ENCODE peak calls at places on chromosome 5, in ten cellular contexts. One of them, this sample, is unnamed.

GRCh38 chr5:53733853-53734252 is 173.4 kb downstream of the NDUFS4 start:
- DNase-seq in AG04449: no peak
- DNase-seq in CD4-positive, alpha-beta memory T cell: no peak
- DNase-seq in spleen: no peak
- DNase-seq in cardiac fibroblast: no peak
- DNase-seq in fibroblast of mammary gland: no peak
- DNase-seq in endodermal cell: peak
- DNase-seq in aorta: no peak
- DNase-seq in BJ: no peak
- DNase-seq in K562: no peak
- DNase-seq in this sample: no peak

GRCh38 chr5:138651767-138652117 is 76.5 kb upstream of the HSPA9 start:
- DNase-seq in AG04449: no peak
- DNase-seq in CD4-positive, alpha-beta memory T cell: no peak
- DNase-seq in spleen: no peak
- DNase-seq in cardiac fibroblast: no peak
- DNase-seq in fibroblast of mammary gland: no peak
- DNase-seq in endodermal cell: no peak
- DNase-seq in aorta: no peak
- DNase-seq in BJ: no peak
- DNase-seq in K562: no peak
- DNase-seq in this sample: no peak

GRCh38 chr5:39040875-39041274 is 33.3 kb downstream of the RICTOR start:
- DNase-seq in AG04449: no peak
- DNase-seq in CD4-positive, alpha-beta memory T cell: no peak
- DNase-seq in spleen: no peak
- DNase-seq in cardiac fibroblast: no peak
- DNase-seq in fibroblast of mammary gland: no peak
- DNase-seq in endodermal cell: no peak
- DNase-seq in aorta: peak
- DNase-seq in BJ: no peak
- DNase-seq in K562: no peak
- DNase-seq in this sample: no peak

GRCh38 chr5:158676642-158677489 is 422.9 kb downstream of the EBF1 start:
- DNase-seq in AG04449: no peak
- DNase-seq in CD4-positive, alpha-beta memory T cell: no peak
- DNase-seq in spleen: peak
- DNase-seq in cardiac fibroblast: no peak
- DNase-seq in fibroblast of mammary gland: no peak
- DNase-seq in endodermal cell: peak
- DNase-seq in aorta: no peak
- DNase-seq in BJ: no peak
- DNase-seq in K562: peak
- DNase-seq in this sample: no peak

GRCh38 chr5:59728356-59728755 is 165.2 kb downstream of the PDE4D start:
- DNase-seq in AG04449: no peak
- DNase-seq in CD4-positive, alpha-beta memory T cell: no peak
- DNase-seq in spleen: no peak
- DNase-seq in cardiac fibroblast: no peak
- DNase-seq in fibroblast of mammary gland: no peak
- DNase-seq in endodermal cell: no peak
- DNase-seq in aorta: no peak
- DNase-seq in BJ: no peak
- DNase-seq in K562: no peak
- DNase-seq in this sample: no peak

GRCh38 chr5:61401726-61402125 is 69.7 kb downstream of the ZSWIM6 start:
- DNase-seq in AG04449: peak
- DNase-seq in CD4-positive, alpha-beta memory T cell: no peak
- DNase-seq in spleen: no peak
- DNase-seq in cardiac fibroblast: peak
- DNase-seq in fibroblast of mammary gland: peak
- DNase-seq in endodermal cell: no peak
- DNase-seq in aorta: no peak
- DNase-seq in BJ: peak
- DNase-seq in K562: peak
- DNase-seq in this sample: no peak

GRCh38 chr5:10913846-10914245 is 152.8 kb upstream of the DAP start:
- DNase-seq in AG04449: peak
- DNase-seq in CD4-positive, alpha-beta memory T cell: no peak
- DNase-seq in spleen: no peak
- DNase-seq in cardiac fibroblast: peak
- DNase-seq in fibroblast of mammary gland: peak
- DNase-seq in endodermal cell: no peak
- DNase-seq in aorta: no peak
- DNase-seq in BJ: peak
- DNase-seq in K562: peak
- DNase-seq in this sample: peak

GRCh38 chr5:95816341-95816740 is 6.2 kb downstream of the GLRX start:
- DNase-seq in AG04449: no peak
- DNase-seq in CD4-positive, alpha-beta memory T cell: no peak
- DNase-seq in spleen: no peak
- DNase-seq in cardiac fibroblast: no peak
- DNase-seq in fibroblast of mammary gland: no peak
- DNase-seq in endodermal cell: no peak
- DNase-seq in aorta: no peak
- DNase-seq in BJ: no peak
- DNase-seq in K562: no peak
- DNase-seq in this sample: no peak

GRCh38 chr5:106454050-106454449 is 1216.7 kb downstream of the EFNA5 start:
- DNase-seq in AG04449: no peak
- DNase-seq in CD4-positive, alpha-beta memory T cell: no peak
- DNase-seq in spleen: no peak
- DNase-seq in cardiac fibroblast: no peak
- DNase-seq in fibroblast of mammary gland: no peak
- DNase-seq in endodermal cell: no peak
- DNase-seq in aorta: no peak
- DNase-seq in BJ: no peak
- DNase-seq in K562: no peak
- DNase-seq in this sample: no peak

GRCh38 chr5:103117471-103117991 is 2.4 kb downstream of the GIN1 start:
- DNase-seq in AG04449: no peak
- DNase-seq in CD4-positive, alpha-beta memory T cell: no peak
- DNase-seq in spleen: no peak
- DNase-seq in cardiac fibroblast: no peak
- DNase-seq in fibroblast of mammary gland: peak
- DNase-seq in endodermal cell: no peak
- DNase-seq in aorta: no peak
- DNase-seq in BJ: no peak
- DNase-seq in K562: peak
- DNase-seq in this sample: no peak

GRCh38 chr5:159533197-159533596 is 202.9 kb upstream of the IL12B start:
- DNase-seq in AG04449: peak
- DNase-seq in CD4-positive, alpha-beta memory T cell: no peak
- DNase-seq in spleen: no peak
- DNase-seq in cardiac fibroblast: peak
- DNase-seq in fibroblast of mammary gland: no peak
- DNase-seq in endodermal cell: no peak
- DNase-seq in aorta: no peak
- DNase-seq in BJ: peak
- DNase-seq in K562: no peak
- DNase-seq in this sample: no peak

GRCh38 chr5:95759005-95759404 is 27.9 kb downstream of the RHOBTB3 start:
- DNase-seq in AG04449: no peak
- DNase-seq in CD4-positive, alpha-beta memory T cell: no peak
- DNase-seq in spleen: no peak
- DNase-seq in cardiac fibroblast: no peak
- DNase-seq in fibroblast of mammary gland: no peak
- DNase-seq in endodermal cell: no peak
- DNase-seq in aorta: no peak
- DNase-seq in BJ: no peak
- DNase-seq in K562: no peak
- DNase-seq in this sample: no peak

GRCh38 chr5:78745985-78746384 is 97.4 kb upstream of the LHFPL2 start:
- DNase-seq in AG04449: no peak
- DNase-seq in CD4-positive, alpha-beta memory T cell: no peak
- DNase-seq in spleen: no peak
- DNase-seq in cardiac fibroblast: no peak
- DNase-seq in fibroblast of mammary gland: peak
- DNase-seq in endodermal cell: no peak
- DNase-seq in aorta: no peak
- DNase-seq in BJ: no peak
- DNase-seq in K562: no peak
- DNase-seq in this sample: no peak

GRCh38 chr5:58069846-58070245 is 390.0 kb downstream of the PLK2 start:
- DNase-seq in AG04449: no peak
- DNase-seq in CD4-positive, alpha-beta memory T cell: no peak
- DNase-seq in spleen: no peak
- DNase-seq in cardiac fibroblast: no peak
- DNase-seq in fibroblast of mammary gland: no peak
- DNase-seq in endodermal cell: no peak
- DNase-seq in aorta: no peak
- DNase-seq in BJ: no peak
- DNase-seq in K562: no peak
- DNase-seq in this sample: no peak

GRCh38 chr5:175555168-175555745 is 76.9 kb downstream of the SFXN1 start:
- DNase-seq in AG04449: no peak
- DNase-seq in CD4-positive, alpha-beta memory T cell: no peak
- DNase-seq in spleen: no peak
- DNase-seq in cardiac fibroblast: no peak
- DNase-seq in fibroblast of mammary gland: no peak
- DNase-seq in endodermal cell: no peak
- DNase-seq in aorta: no peak
- DNase-seq in BJ: no peak
- DNase-seq in K562: no peak
- DNase-seq in this sample: no peak

DNA sequence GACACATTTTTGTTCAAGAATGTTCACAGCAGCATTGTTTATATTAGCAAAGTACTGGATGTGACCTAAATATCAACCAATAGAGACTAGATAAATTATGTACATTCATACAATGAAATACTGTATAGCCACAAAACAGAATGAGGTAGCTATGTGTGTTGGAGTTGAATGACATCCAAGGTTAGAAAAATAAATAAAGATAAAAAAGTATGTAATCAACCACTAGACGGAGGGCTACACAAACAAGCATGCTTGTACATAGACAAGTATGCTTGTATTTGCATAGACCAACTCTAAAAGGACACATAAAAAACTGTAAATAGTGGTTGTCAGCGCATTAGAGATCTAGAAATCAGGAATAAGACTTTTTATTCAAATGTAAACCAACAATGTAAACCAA is 3.0 kb downstream of the FEM1C start:
- DNase-seq in AG04449: no peak
- DNase-seq in CD4-positive, alpha-beta memory T cell: no peak
- DNase-seq in spleen: no peak
- DNase-seq in cardiac fibroblast: peak
- DNase-seq in fibroblast of mammary gland: peak
- DNase-seq in endodermal cell: no peak
- DNase-seq in aorta: no peak
- DNase-seq in BJ: no peak
- DNase-seq in K562: no peak
- DNase-seq in this sample: no peak
- H3K4me3 ChIP-seq in AG04449: peak
- H3K4me3 ChIP-seq in CD4-positive, alpha-beta memory T cell: peak
- H3K4me3 ChIP-seq in spleen: peak
- H3K4me3 ChIP-seq in cardiac fibroblast: peak
- H3K4me3 ChIP-seq in fibroblast of mammary gland: peak
- H3K4me3 ChIP-seq in endodermal cell: peak
- H3K4me3 ChIP-seq in aorta: peak
- H3K4me3 ChIP-seq in BJ: peak
- H3K4me3 ChIP-seq in K562: peak
- H3K4me3 ChIP-seq in this sample: peak

GRCh38 chr5:126139773-126140172 is 283.4 kb upstream of the GRAMD2B start:
- DNase-seq in AG04449: no peak
- DNase-seq in CD4-positive, alpha-beta memory T cell: no peak
- DNase-seq in spleen: no peak
- DNase-seq in cardiac fibroblast: peak
- DNase-seq in fibroblast of mammary gland: peak
- DNase-seq in endodermal cell: no peak
- DNase-seq in aorta: no peak
- DNase-seq in BJ: peak
- DNase-seq in K562: no peak
- DNase-seq in this sample: peak
- H3K4me3 ChIP-seq in AG04449: no peak
- H3K4me3 ChIP-seq in CD4-positive, alpha-beta memory T cell: no peak
- H3K4me3 ChIP-seq in spleen: no peak
- H3K4me3 ChIP-seq in cardiac fibroblast: no peak
- H3K4me3 ChIP-seq in fibroblast of mammary gland: no peak
- H3K4me3 ChIP-seq in endodermal cell: no peak
- H3K4me3 ChIP-seq in aorta: no peak
- H3K4me3 ChIP-seq in BJ: no peak
- H3K4me3 ChIP-seq in K562: no peak
- H3K4me3 ChIP-seq in this sample: no peak

DNA sequence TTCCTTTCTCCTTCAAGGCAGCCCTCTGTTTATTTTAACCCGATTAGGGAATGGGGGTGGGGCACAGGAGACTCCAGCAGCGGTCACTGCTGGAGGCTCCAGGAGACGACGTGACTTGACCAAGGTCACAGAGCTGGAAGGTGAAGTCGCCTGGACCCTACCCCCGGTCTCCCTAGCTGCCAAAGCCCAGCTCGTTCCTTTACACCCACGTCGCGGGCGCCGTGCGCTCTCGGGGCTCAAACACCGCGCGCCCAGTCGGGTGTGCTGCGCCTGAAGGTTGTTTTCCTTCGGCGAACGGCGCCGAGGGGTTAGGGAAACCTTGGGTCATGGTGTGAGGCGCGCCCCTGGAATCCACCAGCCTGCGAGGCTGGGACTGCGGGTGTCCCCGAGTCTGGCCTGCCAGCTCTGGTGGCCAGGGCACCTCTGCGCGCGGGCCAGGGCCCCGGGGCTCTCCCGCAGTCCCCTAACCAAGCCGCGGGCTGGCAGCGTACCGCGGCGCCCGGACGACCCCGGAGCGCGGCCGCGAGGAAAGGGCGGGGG is 745 bp upstream of the UNC5A start:
- DNase-seq in AG04449: no peak
- DNase-seq in CD4-positive, alpha-beta memory T cell: no peak
- DNase-seq in spleen: no peak
- DNase-seq in cardiac fibroblast: no peak
- DNase-seq in fibroblast of mammary gland: no peak
- DNase-seq in endodermal cell: peak
- DNase-seq in aorta: no peak
- DNase-seq in BJ: no peak
- DNase-seq in K562: no peak
- DNase-seq in this sample: no peak
- H3K4me3 ChIP-seq in AG04449: no peak
- H3K4me3 ChIP-seq in CD4-positive, alpha-beta memory T cell: no peak
- H3K4me3 ChIP-seq in spleen: peak
- H3K4me3 ChIP-seq in cardiac fibroblast: no peak
- H3K4me3 ChIP-seq in fibroblast of mammary gland: no peak
- H3K4me3 ChIP-seq in endodermal cell: peak
- H3K4me3 ChIP-seq in aorta: no peak
- H3K4me3 ChIP-seq in BJ: no peak
- H3K4me3 ChIP-seq in K562: no peak
- H3K4me3 ChIP-seq in this sample: peak

DNA sequence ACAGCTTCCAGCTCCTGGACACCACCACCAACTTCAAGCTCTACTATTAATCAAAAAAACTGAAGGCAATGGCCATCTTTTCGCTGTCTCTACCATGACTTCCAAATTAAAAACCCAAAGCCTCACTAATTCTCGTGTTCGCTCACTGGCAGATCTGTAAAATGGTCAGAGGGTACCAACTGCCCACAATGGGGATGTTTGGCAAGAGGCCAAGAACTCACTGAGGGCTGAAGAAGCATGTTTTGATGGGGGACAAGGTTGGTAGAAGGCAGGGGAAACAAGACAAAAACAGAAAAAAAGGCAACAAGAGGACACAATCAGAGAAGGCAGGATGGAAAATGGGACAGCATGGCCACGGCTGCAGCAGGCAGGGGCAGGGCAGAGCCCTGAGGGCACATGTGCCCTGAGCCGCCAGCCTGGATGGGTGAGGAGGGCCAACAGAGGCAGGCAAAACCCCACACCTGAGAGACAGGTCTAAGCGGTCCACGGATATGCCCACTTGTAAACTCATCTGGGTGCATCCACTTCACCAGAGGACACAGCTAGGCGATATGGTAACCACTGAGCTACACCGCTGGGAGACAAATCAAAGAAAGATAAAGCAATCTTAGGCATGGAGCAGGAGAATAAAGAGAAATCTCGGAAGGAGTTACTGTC is 50.3 kb downstream of the PFDN1 start:
- DNase-seq in AG04449: no peak
- DNase-seq in CD4-positive, alpha-beta memory T cell: no peak
- DNase-seq in spleen: no peak
- DNase-seq in cardiac fibroblast: no peak
- DNase-seq in fibroblast of mammary gland: no peak
- DNase-seq in endodermal cell: no peak
- DNase-seq in aorta: no peak
- DNase-seq in BJ: no peak
- DNase-seq in K562: no peak
- DNase-seq in this sample: no peak
- H3K4me3 ChIP-seq in AG04449: no peak
- H3K4me3 ChIP-seq in CD4-positive, alpha-beta memory T cell: no peak
- H3K4me3 ChIP-seq in spleen: no peak
- H3K4me3 ChIP-seq in cardiac fibroblast: no peak
- H3K4me3 ChIP-seq in fibroblast of mammary gland: no peak
- H3K4me3 ChIP-seq in endodermal cell: no peak
- H3K4me3 ChIP-seq in aorta: no peak
- H3K4me3 ChIP-seq in BJ: no peak
- H3K4me3 ChIP-seq in K562: no peak
- H3K4me3 ChIP-seq in this sample: no peak

This sample was measured in MG63.